ENCODE peak calls at places on chromosomes 7 and 10, in seven cellular contexts. Z is mesendoderm, O is IMR-90, D is neuronal stem cell, V is H9, B is H1, N is trophoblast cell. Q is an unnamed sample.

GRCh38 chr10:110881905-110882304 is 10.2 kb downstream of the PDCD4 start:
- DNase-seq in D (no peak), B (no peak), V (no peak), Z (no peak), N (no peak), O (no peak), Q (no peak)

GRCh38 chr7:99224263-99224947 is 16.5 kb upstream of the KPNA7 start:
- DNase-seq in Z (peak), B (no peak), V (no peak), N (peak), O (peak), D (no peak), Q (no peak)

GRCh38 chr7:130079846-130080394 is 9.6 kb downstream of the KLHDC10 start:
- DNase-seq in N (peak), D (no peak), V (no peak), B (no peak), O (no peak), Z (no peak), Q (no peak)

GRCh38 chr7:17516768-17517167 is 218.3 kb downstream of the AHR start:
- DNase-seq in V (no peak), Z (no peak), D (no peak), N (no peak), O (peak), B (no peak), Q (no peak)

GRCh38 chr10:28410420-28411135 is 107.7 kb upstream of the MPP7 start:
- DNase-seq in O (no peak), D (no peak), B (no peak), V (no peak), Z (peak), N (peak), Q (no peak)

GRCh38 chr7:55432937-55433784 is 68.0 kb downstream of the LANCL2 start:
- DNase-seq in B (no peak), Z (peak), O (peak), V (no peak), D (no peak), N (peak), Q (peak)

GRCh38 chr7:30134011-30134410 is 775 bp upstream of the MTURN start:
- DNase-seq in V (no peak), D (no peak), O (no peak), Z (no peak), B (no peak), N (peak), Q (no peak)

GRCh38 chr7:148108381-148108780 is 482.2 kb upstream of the C7orf33 start:
- DNase-seq in V (no peak), D (no peak), Z (no peak), B (no peak), N (no peak), O (no peak), Q (no peak)

GRCh38 chr7:4739528-4739992 is 35.9 kb upstream of the AP5Z1 start:
- DNase-seq in B (no peak), Z (peak), V (no peak), N (peak), O (peak), D (no peak), Q (peak)

GRCh38 chr7:69173341-69173740 is 424.9 kb upstream of the AUTS2 start:
- DNase-seq in D (no peak), V (no peak), Z (no peak), B (no peak), O (no peak), N (no peak), Q (no peak)

GRCh38 chr10:80204801-80205477 is 398 bp downstream of the ANXA11 start:
- DNase-seq in B (no peak), V (no peak), Z (peak), O (peak), N (peak), D (no peak), Q (peak)

GRCh38 chr7:68313806-68314205 is 1284.5 kb upstream of the AUTS2 start:
- DNase-seq in O (no peak), N (no peak), V (no peak), B (no peak), Z (no peak), D (no peak), Q (no peak)

GRCh38 chr7:55733584-55733983 is 129.0 kb downstream of the SEPTIN14 start:
- DNase-seq in D (no peak), V (no peak), N (no peak), Z (peak), O (peak), B (no peak), Q (no peak)

GRCh38 chr7:82131224-82131623 is 312.4 kb downstream of the CACNA2D1 start:
- DNase-seq in V (no peak), O (peak), D (no peak), Z (no peak), B (no peak), N (no peak), Q (no peak)

GRCh38 chr7:138295049-138295637 is 164.9 kb upstream of the TRIM24 start:
- DNase-seq in D (no peak), Z (no peak), O (no peak), B (no peak), N (no peak), V (no peak), Q (no peak)

GRCh38 chr10:125216897-125217296 is 56.5 kb upstream of the CTBP2 start:
- DNase-seq in O (no peak), D (no peak), N (no peak), V (no peak), Z (no peak), B (no peak), Q (no peak)

GRCh38 chr7:155544485-155544884 is 1.9 kb downstream of the CNPY1 start:
- DNase-seq in V (no peak), O (no peak), Z (no peak), D (no peak), N (no peak), B (no peak), Q (no peak)

GRCh38 chr7:14839307-14839706 is 63.2 kb downstream of the DGKB start:
- DNase-seq in Z (no peak), O (no peak), N (no peak), B (no peak), D (no peak), V (no peak), Q (no peak)
- H3K18ac ChIP-seq in Z (no peak), O (no peak), N (no peak), B (no peak), D (no peak), V (no peak), Q (no peak)

GRCh38 chr10:116540814-116541213 is 4.9 kb upstream of the PNLIP start:
- DNase-seq in D (no peak), N (no peak), O (no peak), Z (no peak), B (no peak), V (no peak), Q (no peak)

GRCh38 chr10:116545756-116546155 is at the start of gene PNLIP:
- DNase-seq in B (no peak), N (no peak), V (no peak), Z (no peak), D (no peak), O (no peak), Q (no peak)

GRCh38 chr10:116548301-116548700 is 2.6 kb downstream of the PNLIP start:
- DNase-seq in B (no peak), D (no peak), Z (no peak), O (no peak), V (no peak), N (no peak), Q (no peak)

GRCh38 chr10:116542007-116542677 is 3.6 kb upstream of the PNLIP start:
- DNase-seq in N (no peak), O (no peak), B (no peak), Z (no peak), V (no peak), D (no peak), Q (no peak)

DNA sequence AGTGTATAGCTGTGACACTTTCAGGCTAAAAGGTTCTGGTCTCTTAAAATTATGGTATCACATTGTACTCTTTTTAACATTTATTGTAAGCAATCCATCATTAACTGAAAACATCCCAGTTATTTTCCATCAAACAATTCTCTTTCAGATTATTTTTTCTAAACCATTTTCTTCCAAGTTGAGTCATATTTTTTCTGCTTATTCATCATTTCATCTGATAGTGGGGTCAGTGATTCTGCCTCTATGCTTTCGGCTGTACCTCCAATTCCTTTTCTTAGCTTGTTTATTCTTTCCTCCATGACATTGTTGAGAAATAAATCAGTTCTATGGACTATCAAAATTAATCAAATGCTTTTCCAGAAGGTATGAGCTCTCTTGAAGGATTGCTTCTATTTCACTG is 609 bp upstream of the PNLIP start:
- DNase-seq in N (no peak), D (no peak), O (no peak), V (no peak), Z (no peak), B (no peak), Q (no peak)
- H4K8ac ChIP-seq in N (no peak), D (no peak), O (no peak), V (no peak), Z (no peak), B (no peak), Q (no peak)

GRCh38 chr7:131499801-131500200 is 56.6 kb downstream of the PODXL start:
- DNase-seq in V (no peak), N (no peak), D (no peak), B (no peak), Z (no peak), O (no peak), Q (no peak)

GRCh38 chr7:131497454-131497853 is 59.0 kb downstream of the PODXL start:
- DNase-seq in B (no peak), Z (no peak), D (no peak), O (no peak), V (no peak), N (no peak), Q (no peak)

GRCh38 chr7:131500357-131500756 is 56.1 kb downstream of the PODXL start:
- DNase-seq in D (no peak), N (no peak), O (no peak), Z (no peak), B (no peak), V (no peak), Q (no peak)

GRCh38 chr7:131495679-131496498 is 60.5 kb downstream of the PODXL start:
- DNase-seq in D (no peak), B (no peak), N (no peak), Z (no peak), V (no peak), O (no peak), Q (no peak)

GRCh38 chr7:131498237-131498885 is 58.1 kb downstream of the PODXL start:
- DNase-seq in Z (no peak), B (no peak), D (no peak), N (no peak), V (no peak), O (peak), Q (no peak)
- H3K18ac ChIP-seq in Z (no peak), B (no peak), D (no peak), N (no peak), V (no peak), O (no peak), Q (no peak)

GRCh38 chr10:96505150-96506136 is 8.3 kb downstream of the TLL2 start:
- DNase-seq in V (no peak), Z (no peak), B (no peak), O (no peak), D (no peak), N (peak), Q (no peak)

GRCh38 chr10:96500519-96500918 is 13.2 kb downstream of the TLL2 start:
- DNase-seq in V (peak), B (no peak), Z (no peak), N (no peak), D (no peak), O (no peak), Q (no peak)

GRCh38 chr10:96502561-96503267 is 11.0 kb downstream of the TLL2 start:
- DNase-seq in O (no peak), N (no peak), B (no peak), D (no peak), V (no peak), Z (no peak), Q (no peak)

GRCh38 chr10:96500050-96500449 is 13.7 kb downstream of the TLL2 start:
- DNase-seq in D (no peak), O (no peak), V (no peak), N (no peak), Z (no peak), B (no peak), Q (no peak)

GRCh38 chr10:96501985-96502384 is 11.7 kb downstream of the TLL2 start:
- DNase-seq in N (peak), Z (no peak), V (no peak), D (no peak), B (no peak), O (no peak), Q (no peak)
- H4K8ac ChIP-seq in N (no peak), Z (no peak), V (no peak), D (no peak), B (no peak), O (no peak), Q (no peak)

GRCh38 chr7:132614428-132615076 is 38.3 kb upstream of the PLXNA4 start:
- DNase-seq in N (no peak), V (peak), O (no peak), D (peak), Z (peak), B (peak), Q (peak)
- H3K18ac ChIP-seq in N (no peak), V (no peak), O (no peak), D (peak), Z (peak), B (peak), Q (peak)

DNA sequence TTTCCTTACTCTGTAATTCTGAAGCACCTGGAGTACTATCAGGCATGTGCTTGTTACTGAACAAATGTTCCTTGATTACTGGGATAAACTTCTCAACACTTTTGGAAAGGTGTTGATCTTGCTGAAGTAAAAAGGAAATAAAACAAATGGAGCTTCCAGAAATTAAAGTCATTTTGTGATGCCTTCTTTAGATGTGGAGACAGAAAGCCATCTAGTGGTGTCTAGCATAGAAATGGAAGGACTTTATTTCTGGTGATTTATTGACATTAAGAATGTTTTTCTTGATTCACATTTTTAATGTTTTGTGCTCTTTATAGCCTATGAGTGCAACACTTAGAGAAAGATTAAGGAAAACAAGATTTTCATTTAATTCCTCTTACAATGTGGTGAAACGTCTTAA is 1.4 kb downstream of the SFR1 start:
- DNase-seq in N (no peak), B (no peak), D (no peak), O (peak), V (no peak), Z (peak), Q (peak)
- H4K8ac ChIP-seq in N (no peak), B (no peak), D (no peak), O (no peak), V (no peak), Z (no peak), Q (no peak)

GRCh38 chr7:50396856-50397255 is 53.3 kb downstream of the FIGNL1 start:
- DNase-seq in Z (no peak), D (no peak), V (no peak), N (no peak), B (no peak), O (no peak), Q (no peak)
- H3K18ac ChIP-seq in Z (no peak), D (no peak), V (no peak), N (no peak), B (no peak), O (no peak), Q (no peak)

GRCh38 chr7:41098402-41098801 is 604.5 kb downstream of the INHBA start:
- DNase-seq in D (no peak), Z (no peak), V (no peak), N (no peak), B (no peak), O (no peak), Q (no peak)

GRCh38 chr7:41096921-41097320 is 606.0 kb downstream of the INHBA start:
- DNase-seq in Z (no peak), O (peak), B (no peak), V (no peak), N (no peak), D (no peak), Q (peak)

GRCh38 chr7:41097501-41097900 is 605.4 kb downstream of the INHBA start:
- DNase-seq in V (no peak), O (peak), N (no peak), B (no peak), D (no peak), Z (no peak), Q (peak)

GRCh38 chr7:41098846-41099245 is 604.0 kb downstream of the INHBA start:
- DNase-seq in O (no peak), D (no peak), B (no peak), N (no peak), Z (no peak), V (no peak), Q (no peak)

DNA sequence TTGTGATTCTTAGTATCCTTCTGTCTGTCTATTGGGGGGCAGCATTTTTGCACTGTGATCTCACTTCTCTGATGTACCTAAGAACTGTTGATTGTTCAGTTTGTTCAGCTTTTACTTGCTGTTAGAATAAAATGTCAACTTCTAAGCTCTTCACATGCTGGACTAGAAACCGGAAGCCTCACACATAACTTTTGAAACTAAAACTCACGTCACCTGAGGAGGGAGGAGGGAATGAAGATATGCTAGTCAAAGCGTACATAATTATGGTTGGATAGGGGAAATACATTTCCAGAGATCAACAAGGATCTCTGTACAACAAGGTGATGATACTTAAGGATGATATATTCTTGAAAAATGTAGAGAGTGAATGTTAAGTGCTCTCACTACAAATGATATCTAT is 609.7 kb downstream of the INHBA start:
- DNase-seq in O (no peak), N (peak), D (no peak), V (no peak), Z (no peak), B (no peak), Q (no peak)
- H4K8ac ChIP-seq in O (no peak), N (no peak), D (no peak), V (no peak), Z (no peak), B (no peak), Q (no peak)

GRCh38 chr10:11146402-11147171 is 128.9 kb downstream of the CELF2 start:
- DNase-seq in O (peak), V (no peak), Z (peak), B (no peak), D (no peak), N (no peak), Q (peak)
- H3K18ac ChIP-seq in O (no peak), V (no peak), Z (no peak), B (no peak), D (no peak), N (no peak), Q (no peak)

GRCh38 chr10:132868995-132869394 is 73.4 kb downstream of the CFAP46 start:
- DNase-seq in B (no peak), N (no peak), D (no peak), O (no peak), Z (no peak), V (peak), Q (no peak)
- H4K8ac ChIP-seq in B (peak), N (no peak), D (no peak), O (no peak), Z (no peak), V (no peak), Q (no peak)